ENCODE peak calls at places on chromosome 22, in nine cellular contexts. H, J, M, S, Q, U, W, C and G are unnamed samples.

GRCh38 chr22:31291716-31292644 is at the start of gene PIK3IP1:
- DNase-seq in H (peak), J (peak), M (peak), S (peak), Q (peak), U (peak), W (peak), C (peak), G (peak)

GRCh38 chr22:33958741-33959140 is 38.5 kb upstream of the LARGE1 start:
- DNase-seq in H (no peak), J (no peak), M (no peak), S (no peak), Q (no peak), U (no peak), W (no peak), C (no peak), G (no peak)

GRCh38 chr22:23245799-23246136 is 65.5 kb downstream of the BCR start:
- DNase-seq in H (no peak), J (no peak), M (no peak), S (no peak), Q (no peak), U (no peak), W (no peak), C (no peak), G (no peak)

GRCh38 chr22:36692280-36692679 is 11.3 kb downstream of the CACNG2 start:
- DNase-seq in H (no peak), J (no peak), M (no peak), S (no peak), Q (no peak), U (no peak), W (no peak), C (no peak), G (no peak)

GRCh38 chr22:19448076-19448607 is 631 bp upstream of the C22orf39 start:
- DNase-seq in H (peak), J (peak), M (peak), S (peak), Q (peak), U (no peak), W (no peak), C (peak), G (peak)

GRCh38 chr22:29803190-29803589 is 34.9 kb downstream of the ASCC2 start:
- DNase-seq in H (no peak), J (no peak), M (no peak), S (no peak), Q (no peak), U (no peak), W (no peak), C (no peak), G (no peak)

GRCh38 chr22:40235418-40235817 is 57.7 kb downstream of the TNRC6B start:
- DNase-seq in H (no peak), J (no peak), M (peak), S (no peak), Q (no peak), U (no peak), W (no peak), C (no peak), G (no peak)

GRCh38 chr22:42138972-42139371 is 8.4 kb upstream of the CYP2D6 start:
- DNase-seq in H (no peak), J (no peak), M (no peak), S (no peak), Q (no peak), U (no peak), W (no peak), C (no peak), G (no peak)